ENCODE peak calls at places on chromosomes 3 and 15, in six cellular contexts. One of them, this sample, is unnamed. For H3K4me1 and H3K27me3, the result is how much of the 10 kb centered on the place peaks cover.

GRCh38 chr3:61768284-61769012 is 207.1 kb downstream of the PTPRG start:
- DNase-seq in HCT116: no peak
- DNase-seq in left lung: no peak
- DNase-seq in SK-N-SH: no peak
- DNase-seq in heart right ventricle: no peak
- DNase-seq in foreskin keratinocyte: peak
- DNase-seq in this sample: no peak

GRCh38 chr15:73264881-73265280 is 103.9 kb downstream of the HCN4 start:
- DNase-seq in HCT116: no peak
- DNase-seq in left lung: no peak
- DNase-seq in SK-N-SH: no peak
- DNase-seq in heart right ventricle: no peak
- DNase-seq in foreskin keratinocyte: no peak
- DNase-seq in this sample: no peak

GRCh38 chr3:71127463-71128243 is 455.9 kb downstream of the FOXP1 start:
- DNase-seq in HCT116: no peak
- DNase-seq in left lung: no peak
- DNase-seq in SK-N-SH: no peak
- DNase-seq in heart right ventricle: no peak
- DNase-seq in foreskin keratinocyte: no peak
- DNase-seq in this sample: no peak

GRCh38 chr3:45219694-45220093 is 6.4 kb downstream of the TMEM158 start:
- DNase-seq in HCT116: no peak
- DNase-seq in left lung: no peak
- DNase-seq in SK-N-SH: no peak
- DNase-seq in heart right ventricle: no peak
- DNase-seq in foreskin keratinocyte: no peak
- DNase-seq in this sample: no peak

GRCh38 chr3:128546646-128547045 is 53.6 kb upstream of the GATA2 start:
- DNase-seq in HCT116: no peak
- DNase-seq in left lung: no peak
- DNase-seq in SK-N-SH: peak
- DNase-seq in heart right ventricle: no peak
- DNase-seq in foreskin keratinocyte: no peak
- DNase-seq in this sample: no peak

GRCh38 chr15:70132571-70132970 is 34.9 kb upstream of the TLE3 start:
- DNase-seq in HCT116: no peak
- DNase-seq in left lung: no peak
- DNase-seq in SK-N-SH: no peak
- DNase-seq in heart right ventricle: no peak
- DNase-seq in foreskin keratinocyte: no peak
- DNase-seq in this sample: no peak

GRCh38 chr3:143402602-143403001 is 283.0 kb downstream of the CHST2 start:
- DNase-seq in HCT116: no peak
- DNase-seq in left lung: no peak
- DNase-seq in SK-N-SH: no peak
- DNase-seq in heart right ventricle: no peak
- DNase-seq in foreskin keratinocyte: no peak
- DNase-seq in this sample: no peak

GRCh38 chr15:53446376-53446775 is 313.1 kb downstream of the WDR72 start:
- DNase-seq in HCT116: no peak
- DNase-seq in left lung: no peak
- DNase-seq in SK-N-SH: no peak
- DNase-seq in heart right ventricle: no peak
- DNase-seq in foreskin keratinocyte: no peak
- DNase-seq in this sample: no peak

GRCh38 chr3:18423401-18424212 is 1.5 kb downstream of the SATB1 start:
- DNase-seq in HCT116: peak
- DNase-seq in left lung: peak
- DNase-seq in SK-N-SH: peak
- DNase-seq in heart right ventricle: peak
- DNase-seq in foreskin keratinocyte: peak
- DNase-seq in this sample: peak

GRCh38 chr15:84871428-84871985 is 13.0 kb upstream of the SLC28A1 start:
- DNase-seq in HCT116: no peak
- DNase-seq in left lung: no peak
- DNase-seq in SK-N-SH: no peak
- DNase-seq in heart right ventricle: no peak
- DNase-seq in foreskin keratinocyte: no peak
- DNase-seq in this sample: no peak

GRCh38 chr15:58517252-58517681 is 85.5 kb downstream of the LIPC start:
- DNase-seq in HCT116: peak
- DNase-seq in left lung: no peak
- DNase-seq in SK-N-SH: no peak
- DNase-seq in heart right ventricle: no peak
- DNase-seq in foreskin keratinocyte: no peak
- DNase-seq in this sample: no peak

GRCh38 chr3:182382112-182382857 is 411.0 kb upstream of the ATP11B start:
- DNase-seq in HCT116: no peak
- DNase-seq in left lung: no peak
- DNase-seq in SK-N-SH: no peak
- DNase-seq in heart right ventricle: no peak
- DNase-seq in foreskin keratinocyte: no peak
- DNase-seq in this sample: no peak

GRCh38 chr3:60708191-60708975 is 542.9 kb downstream of the FHIT start:
- DNase-seq in HCT116: no peak
- DNase-seq in left lung: no peak
- DNase-seq in SK-N-SH: no peak
- DNase-seq in heart right ventricle: no peak
- DNase-seq in foreskin keratinocyte: peak
- DNase-seq in this sample: no peak

GRCh38 chr3:13884851-13885703 is 5.2 kb upstream of the WNT7A start:
- DNase-seq in HCT116: peak
- DNase-seq in left lung: no peak
- DNase-seq in SK-N-SH: peak
- DNase-seq in heart right ventricle: no peak
- DNase-seq in foreskin keratinocyte: peak
- DNase-seq in this sample: no peak

GRCh38 chr15:37740623-37741141 is 193.8 kb upstream of the TMCO5A start:
- DNase-seq in HCT116: no peak
- DNase-seq in left lung: no peak
- DNase-seq in SK-N-SH: no peak
- DNase-seq in heart right ventricle: no peak
- DNase-seq in foreskin keratinocyte: no peak
- DNase-seq in this sample: no peak

GRCh38 chr3:352599-352998 is 156.0 kb downstream of the CHL1 start:
- DNase-seq in HCT116: no peak
- DNase-seq in left lung: no peak
- DNase-seq in SK-N-SH: no peak
- DNase-seq in heart right ventricle: no peak
- DNase-seq in foreskin keratinocyte: no peak
- DNase-seq in this sample: no peak

GRCh38 chr15:64525828-64526530 is 65.6 kb downstream of the ZNF609 start:
- DNase-seq in HCT116: no peak
- DNase-seq in left lung: no peak
- DNase-seq in SK-N-SH: no peak
- DNase-seq in heart right ventricle: no peak
- DNase-seq in foreskin keratinocyte: no peak
- DNase-seq in this sample: no peak

GRCh38 chr15:52021128-52021671 is 2.2 kb downstream of the MAPK6 start:
- DNase-seq in HCT116: peak
- DNase-seq in left lung: peak
- DNase-seq in SK-N-SH: peak
- DNase-seq in heart right ventricle: no peak
- DNase-seq in foreskin keratinocyte: peak
- DNase-seq in this sample: no peak

GRCh38 chr3:70342149-70342548 is 29.7 kb upstream of the MDFIC2 start:
- DNase-seq in HCT116: no peak
- DNase-seq in left lung: no peak
- DNase-seq in SK-N-SH: no peak
- DNase-seq in heart right ventricle: no peak
- DNase-seq in foreskin keratinocyte: no peak
- DNase-seq in this sample: no peak

GRCh38 chr15:25850154-25851111 is 12.7 kb downstream of the ATP10A start:
- DNase-seq in HCT116: no peak
- DNase-seq in left lung: peak
- DNase-seq in SK-N-SH: peak
- DNase-seq in heart right ventricle: peak
- DNase-seq in foreskin keratinocyte: no peak
- DNase-seq in this sample: peak

DNA sequence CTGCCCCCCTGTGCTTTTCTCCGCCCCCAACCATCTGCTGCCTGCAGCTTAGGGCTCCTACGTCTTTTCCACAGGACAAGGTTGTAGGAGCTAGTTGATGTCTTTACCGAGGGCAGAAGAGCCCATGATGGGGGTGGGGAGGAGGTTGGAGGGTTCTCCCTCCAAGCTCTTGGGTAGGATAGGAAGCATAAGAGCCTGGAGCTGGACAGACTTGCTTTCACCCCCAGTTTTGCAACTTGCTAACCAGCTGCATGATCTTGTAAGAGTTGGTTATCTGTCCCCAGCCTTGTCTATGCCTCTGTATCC is 856 bp downstream of the ABCF3 start:
- DNase-seq in HCT116: no peak
- DNase-seq in left lung: no peak
- DNase-seq in SK-N-SH: no peak
- DNase-seq in heart right ventricle: no peak
- DNase-seq in foreskin keratinocyte: no peak
- DNase-seq in this sample: no peak
- H3K27ac ChIP-seq in HCT116: peak
- H3K27ac ChIP-seq in left lung: peak
- H3K27ac ChIP-seq in SK-N-SH: peak
- H3K27ac ChIP-seq in heart right ventricle: no peak
- H3K27ac ChIP-seq in foreskin keratinocyte: peak
- H3K27ac ChIP-seq in this sample: no peak

GRCh38 chr3:177147790-177148189 is 49.5 kb downstream of the TBL1XR1 start:
- DNase-seq in HCT116: no peak
- DNase-seq in left lung: no peak
- DNase-seq in SK-N-SH: no peak
- DNase-seq in heart right ventricle: no peak
- DNase-seq in foreskin keratinocyte: no peak
- DNase-seq in this sample: no peak

GRCh38 chr3:177150970-177151627 is 46.2 kb downstream of the TBL1XR1 start:
- DNase-seq in HCT116: peak
- DNase-seq in left lung: no peak
- DNase-seq in SK-N-SH: no peak
- DNase-seq in heart right ventricle: no peak
- DNase-seq in foreskin keratinocyte: peak
- DNase-seq in this sample: no peak

GRCh38 chr3:177154733-177155132 is 42.5 kb downstream of the TBL1XR1 start:
- DNase-seq in HCT116: no peak
- DNase-seq in left lung: no peak
- DNase-seq in SK-N-SH: no peak
- DNase-seq in heart right ventricle: no peak
- DNase-seq in foreskin keratinocyte: no peak
- DNase-seq in this sample: no peak

GRCh38 chr3:177146646-177147045 is 50.6 kb downstream of the TBL1XR1 start:
- DNase-seq in HCT116: no peak
- DNase-seq in left lung: no peak
- DNase-seq in SK-N-SH: no peak
- DNase-seq in heart right ventricle: no peak
- DNase-seq in foreskin keratinocyte: no peak
- DNase-seq in this sample: no peak

DNA sequence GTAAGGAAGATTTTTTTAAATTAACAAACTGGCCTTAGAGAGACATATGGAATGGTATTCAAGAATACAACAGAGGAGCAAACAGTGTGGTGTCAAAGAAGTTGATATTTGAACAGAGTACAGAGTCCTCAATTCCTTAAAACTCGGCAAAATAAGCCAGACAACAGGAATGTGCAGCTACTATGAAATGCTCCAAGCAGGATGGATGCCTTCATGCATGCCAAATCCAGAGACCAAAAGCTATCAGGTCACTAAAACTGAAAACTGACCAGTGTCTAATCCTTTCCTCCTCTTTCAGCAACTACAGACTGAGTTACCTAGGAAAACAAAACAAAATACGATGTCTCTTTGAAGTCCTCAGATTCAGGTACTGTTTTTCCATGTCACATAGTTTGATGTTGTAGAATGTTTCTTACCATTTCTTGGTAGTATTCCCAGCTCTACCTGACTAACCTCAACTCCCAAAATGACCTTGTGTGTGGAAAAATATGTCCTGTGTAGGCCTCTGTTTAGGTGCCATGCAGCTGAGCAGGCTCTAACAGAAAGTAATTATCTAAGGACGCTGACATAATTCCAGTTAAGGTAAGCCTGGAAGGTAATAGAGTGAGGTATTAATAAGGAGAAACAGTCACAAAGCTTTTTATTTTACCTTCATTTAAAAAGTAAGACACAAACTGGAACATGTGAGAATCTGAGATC is 46.9 kb downstream of the TBL1XR1 start:
- DNase-seq in HCT116: no peak
- DNase-seq in left lung: no peak
- DNase-seq in SK-N-SH: no peak
- DNase-seq in heart right ventricle: no peak
- DNase-seq in foreskin keratinocyte: no peak
- DNase-seq in this sample: no peak
- H3K4me1 ChIP-seq in HCT116: under half
- H3K4me1 ChIP-seq in left lung: under half
- H3K4me1 ChIP-seq in SK-N-SH: under half
- H3K4me1 ChIP-seq in heart right ventricle: under half
- H3K4me1 ChIP-seq in foreskin keratinocyte: under half
- H3K4me1 ChIP-seq in this sample: under half

GRCh38 chr3:149763565-149763964 is 11.3 kb upstream of the COMMD2 start:
- DNase-seq in HCT116: no peak
- DNase-seq in left lung: no peak
- DNase-seq in SK-N-SH: no peak
- DNase-seq in heart right ventricle: no peak
- DNase-seq in foreskin keratinocyte: peak
- DNase-seq in this sample: no peak
- H3K27me3 ChIP-seq in HCT116: under half
- H3K27me3 ChIP-seq in left lung: under half
- H3K27me3 ChIP-seq in SK-N-SH: under half
- H3K27me3 ChIP-seq in heart right ventricle: under half
- H3K27me3 ChIP-seq in foreskin keratinocyte: under half
- H3K27me3 ChIP-seq in this sample: under half

DNA sequence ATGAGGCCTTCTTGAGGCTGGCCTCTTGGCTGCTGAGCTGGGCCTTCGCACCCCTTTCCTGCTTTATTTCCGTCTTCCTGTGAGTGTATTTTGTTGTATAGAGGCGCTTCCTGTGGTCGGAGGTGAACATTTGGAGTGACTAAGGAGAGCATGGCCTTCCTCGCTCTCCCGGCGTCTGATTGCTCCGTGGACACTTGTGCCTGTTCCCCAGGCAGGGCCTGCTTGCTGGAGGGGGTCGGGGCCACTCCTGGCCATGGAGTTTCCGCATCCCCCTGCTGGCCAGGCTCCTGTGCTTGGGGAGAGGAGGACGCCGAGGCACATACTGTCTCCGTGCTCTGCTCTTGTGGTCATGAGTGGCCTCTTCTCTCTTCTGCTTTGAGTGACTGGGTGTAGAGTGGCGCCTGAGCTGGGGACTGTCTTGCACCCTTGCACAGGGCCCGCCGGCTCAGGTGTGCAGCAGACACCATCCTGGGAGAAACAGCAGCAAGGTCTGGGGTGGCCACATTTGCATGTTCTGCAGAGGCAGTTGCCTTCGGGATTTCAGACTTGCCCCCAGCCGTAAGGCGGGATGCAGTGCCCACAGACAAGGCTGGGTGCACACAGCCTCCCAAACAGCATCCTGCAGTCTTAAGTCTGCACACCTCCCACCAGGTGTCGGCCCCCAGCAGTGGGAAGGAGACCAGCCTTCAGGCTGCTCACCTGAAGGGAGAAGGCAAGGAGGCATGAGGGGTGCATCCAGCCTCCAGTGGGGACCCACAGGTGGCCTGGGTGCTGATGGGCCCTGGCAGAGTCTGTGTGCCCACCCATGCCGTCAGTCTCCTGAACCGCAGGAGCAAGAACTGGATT is 16.4 kb downstream of the KLF13 start:
- DNase-seq in HCT116: no peak
- DNase-seq in left lung: no peak
- DNase-seq in SK-N-SH: peak
- DNase-seq in heart right ventricle: no peak
- DNase-seq in foreskin keratinocyte: no peak
- DNase-seq in this sample: peak
- H3K27ac ChIP-seq in HCT116: no peak
- H3K27ac ChIP-seq in left lung: peak
- H3K27ac ChIP-seq in SK-N-SH: no peak
- H3K27ac ChIP-seq in heart right ventricle: peak
- H3K27ac ChIP-seq in foreskin keratinocyte: no peak
- H3K27ac ChIP-seq in this sample: peak

GRCh38 chr3:186984064-186984463 is 53.7 kb downstream of the ST6GAL1 start:
- DNase-seq in HCT116: no peak
- DNase-seq in left lung: no peak
- DNase-seq in SK-N-SH: no peak
- DNase-seq in heart right ventricle: no peak
- DNase-seq in foreskin keratinocyte: no peak
- DNase-seq in this sample: no peak
- H3K4me1 ChIP-seq in HCT116: under half
- H3K4me1 ChIP-seq in left lung: under half
- H3K4me1 ChIP-seq in SK-N-SH: under half
- H3K4me1 ChIP-seq in heart right ventricle: under half
- H3K4me1 ChIP-seq in foreskin keratinocyte: under half
- H3K4me1 ChIP-seq in this sample: under half